ENCODE peak calls at places on chromosomes 12 and 14, in five cellular contexts. One of them, this sample, is unnamed.

GRCh38 chr14:100589071-100589759 is 2.0 kb upstream of the BEGAIN start:
- DNase-seq in NCI-H1417: peak; percentile 32
- DNase-seq in cardiac fibroblast: no peak
- DNase-seq in HCEC 1CT: no peak
- DNase-seq in MM.1S: no peak
- DNase-seq in this sample: no peak

GRCh38 chr12:52005903-52006703 is 643 bp upstream of the TAMALIN start:
- DNase-seq in MM.1S: no peak
- DNase-seq in cardiac fibroblast: no peak
- DNase-seq in NCI-H1417: peak; percentile 54
- DNase-seq in HCEC 1CT: no peak
- DNase-seq in this sample: peak; percentile 73

GRCh38 chr12:6735448-6736191 is 11.8 kb downstream of the COPS7A start:
- DNase-seq in MM.1S: peak; percentile 65
- DNase-seq in cardiac fibroblast: peak; percentile 71
- DNase-seq in NCI-H1417: peak; percentile 73
- DNase-seq in HCEC 1CT: peak; percentile 51
- DNase-seq in this sample: peak; percentile 58

GRCh38 chr12:113184900-113185179 is 438 bp downstream of the DDX54 start:
- DNase-seq in MM.1S: peak; percentile 80
- DNase-seq in cardiac fibroblast: peak; percentile 92
- DNase-seq in HCEC 1CT: peak; percentile 91
- DNase-seq in NCI-H1417: peak; percentile 88
- DNase-seq in this sample: peak; percentile 94

GRCh38 chr12:6370994-6371754 is 4.2 kb downstream of the SCNN1A start:
- DNase-seq in HCEC 1CT: peak; percentile 79
- DNase-seq in NCI-H1417: peak; percentile 99
- DNase-seq in cardiac fibroblast: peak; percentile 46
- DNase-seq in MM.1S: no peak
- DNase-seq in this sample: no peak

GRCh38 chr14:45526715-45527549 is 273.9 kb upstream of the MIS18BP1 start:
- DNase-seq in MM.1S: peak; percentile 10
- DNase-seq in HCEC 1CT: no peak
- DNase-seq in NCI-H1417: peak; percentile 70
- DNase-seq in cardiac fibroblast: no peak
- DNase-seq in this sample: peak; percentile 48

GRCh38 chr14:52377940-52378339 is 63.8 kb downstream of the PTGER2 start:
- DNase-seq in MM.1S: no peak
- DNase-seq in NCI-H1417: no peak
- DNase-seq in HCEC 1CT: no peak
- DNase-seq in cardiac fibroblast: no peak
- DNase-seq in this sample: peak; percentile 4

GRCh38 chr12:92362109-92362508 is 216.5 kb upstream of the BTG1 start:
- DNase-seq in HCEC 1CT: no peak
- DNase-seq in MM.1S: peak; percentile 15
- DNase-seq in NCI-H1417: no peak
- DNase-seq in cardiac fibroblast: no peak
- DNase-seq in this sample: peak; percentile 10

GRCh38 chr12:72511906-72512305 is 239.7 kb downstream of the TRHDE start:
- DNase-seq in HCEC 1CT: no peak
- DNase-seq in MM.1S: no peak
- DNase-seq in NCI-H1417: no peak
- DNase-seq in cardiac fibroblast: no peak
- DNase-seq in this sample: no peak

GRCh38 chr12:108825205-108825950 is 32.0 kb downstream of the SSH1 start:
- DNase-seq in HCEC 1CT: peak; percentile 55
- DNase-seq in NCI-H1417: no peak
- DNase-seq in cardiac fibroblast: peak; percentile 56
- DNase-seq in MM.1S: peak; percentile 50
- DNase-seq in this sample: peak; percentile 24

GRCh38 chr14:32808574-32809098 is 130.0 kb upstream of the NPAS3 start:
- DNase-seq in HCEC 1CT: peak; percentile 23
- DNase-seq in cardiac fibroblast: peak; percentile 62
- DNase-seq in MM.1S: no peak
- DNase-seq in NCI-H1417: peak; percentile 43
- DNase-seq in this sample: no peak

GRCh38 chr12:99170026-99170425 is 477.5 kb upstream of the GARIN6 start:
- DNase-seq in HCEC 1CT: no peak
- DNase-seq in MM.1S: no peak
- DNase-seq in cardiac fibroblast: no peak
- DNase-seq in NCI-H1417: no peak
- DNase-seq in this sample: no peak

GRCh38 chr12:46383654-46384450 is 11.3 kb upstream of the SLC38A2 start:
- DNase-seq in MM.1S: peak; percentile 64
- DNase-seq in HCEC 1CT: peak; percentile 96
- DNase-seq in cardiac fibroblast: peak; percentile 99
- DNase-seq in NCI-H1417: peak; percentile 88
- DNase-seq in this sample: peak; percentile 89

GRCh38 chr14:91867316-91867988 is at the start of gene TC2N:
- DNase-seq in MM.1S: no peak
- DNase-seq in NCI-H1417: no peak
- DNase-seq in HCEC 1CT: no peak
- DNase-seq in cardiac fibroblast: no peak
- DNase-seq in this sample: peak; percentile 69

GRCh38 chr12:1917172-1918070 is 1.0 kb downstream of the CACNA2D4 start:
- DNase-seq in HCEC 1CT: no peak
- DNase-seq in cardiac fibroblast: no peak
- DNase-seq in NCI-H1417: no peak
- DNase-seq in MM.1S: no peak
- DNase-seq in this sample: no peak

GRCh38 chr12:89878327-89878726 is 169.7 kb upstream of the ATP2B1 start:
- DNase-seq in cardiac fibroblast: no peak
- DNase-seq in HCEC 1CT: no peak
- DNase-seq in MM.1S: no peak
- DNase-seq in NCI-H1417: no peak
- DNase-seq in this sample: no peak

GRCh38 chr12:52735106-52735505 is 31.8 kb upstream of the KRT77 start:
- DNase-seq in NCI-H1417: no peak
- DNase-seq in HCEC 1CT: no peak
- DNase-seq in cardiac fibroblast: no peak
- DNase-seq in MM.1S: no peak
- DNase-seq in this sample: no peak

GRCh38 chr12:39897315-39897714 is 208.6 kb downstream of the SLC2A13 start:
- DNase-seq in cardiac fibroblast: no peak
- DNase-seq in MM.1S: no peak
- DNase-seq in NCI-H1417: no peak
- DNase-seq in HCEC 1CT: no peak
- DNase-seq in this sample: no peak

GRCh38 chr12:59742831-59743230 is 147.0 kb downstream of the SLC16A7 start:
- DNase-seq in MM.1S: no peak
- DNase-seq in cardiac fibroblast: peak; percentile 23
- DNase-seq in NCI-H1417: no peak
- DNase-seq in HCEC 1CT: peak; percentile 73
- DNase-seq in this sample: no peak

GRCh38 chr14:91350813-91351507 is 66.7 kb downstream of the CCDC88C start:
- DNase-seq in cardiac fibroblast: no peak
- DNase-seq in MM.1S: peak; percentile 88
- DNase-seq in HCEC 1CT: no peak
- DNase-seq in NCI-H1417: no peak
- DNase-seq in this sample: peak; percentile 92

GRCh38 chr12:124416516-124417395 is 121.9 kb downstream of the RFLNA start:
- DNase-seq in HCEC 1CT: no peak
- DNase-seq in MM.1S: no peak
- DNase-seq in NCI-H1417: no peak
- DNase-seq in cardiac fibroblast: no peak
- DNase-seq in this sample: no peak

GRCh38 chr12:114685320-114685781 is 1.4 kb upstream of the TBX3 start:
- DNase-seq in NCI-H1417: no peak
- DNase-seq in cardiac fibroblast: no peak
- DNase-seq in MM.1S: no peak
- DNase-seq in HCEC 1CT: no peak
- DNase-seq in this sample: no peak

GRCh38 chr12:38589310-38589632 is 272.7 kb downstream of the ALG10B start:
- DNase-seq in cardiac fibroblast: no peak
- DNase-seq in HCEC 1CT: no peak
- DNase-seq in NCI-H1417: no peak
- DNase-seq in MM.1S: no peak
- DNase-seq in this sample: no peak

GRCh38 chr14:75229923-75230792 is 48.5 kb upstream of the FOS start:
- DNase-seq in cardiac fibroblast: peak; percentile 76
- DNase-seq in HCEC 1CT: peak; percentile 22
- DNase-seq in NCI-H1417: no peak
- DNase-seq in MM.1S: peak; percentile 70
- DNase-seq in this sample: peak; percentile 75

This sample was measured in GM12865.